ENCODE peak calls at places on chromosomes 1 and 21, in six cellular contexts. G, O, Z, E, X and S are unnamed samples.
A peak's percentile ranks its signal among the peaks of the same experiment; 100 is the strongest.

GRCh38 chr21:32524010-32524719 is 61.2 kb downstream of the TCP10L start:
- DNase-seq in G (no peak), O (peak; percentile 72), Z (no peak), E (no peak), X (no peak), S (no peak)

GRCh38 chr1:35345439-35345981 is 77.0 kb downstream of the ZMYM4 start:
- DNase-seq in G (no peak), O (no peak), Z (no peak), E (no peak), X (no peak), S (no peak)

GRCh38 chr1:76901158-76901767 is 34.0 kb downstream of the ST6GALNAC5 start:
- DNase-seq in G (no peak), O (peak; percentile 50), Z (peak; percentile 44), E (no peak), X (no peak), S (peak; percentile 25)

GRCh38 chr1:46490603-46491499 is 1.2 kb downstream of the DMBX1 start:
- DNase-seq in G (peak; percentile 59), O (no peak), Z (no peak), E (no peak), X (no peak), S (no peak)

GRCh38 chr1:119279441-119280415 is 88.9 kb upstream of the HAO2 start:
- DNase-seq in G (no peak), O (peak; percentile 70), Z (no peak), E (no peak), X (no peak), S (no peak)

GRCh38 chr1:235932090-235932510 is 65.4 kb upstream of the LYST start:
- DNase-seq in G (peak; percentile 84), O (no peak), Z (no peak), E (no peak), X (no peak), S (no peak)

GRCh38 chr1:98221926-98222325 is 301.1 kb upstream of the DPYD start:
- DNase-seq in G (no peak), O (no peak), Z (no peak), E (no peak), X (no peak), S (no peak)

GRCh38 chr1:15994590-15995351 is 9.3 kb upstream of the SRARP start:
- DNase-seq in G (peak; percentile 86), O (peak; percentile 84), Z (peak; percentile 64), E (peak; percentile 11), X (no peak), S (no peak)

GRCh38 chr1:234955107-234955731 is 173.4 kb downstream of the TOMM20 start:
- DNase-seq in G (peak; percentile 87), O (peak; percentile 39), Z (no peak), E (no peak), X (no peak), S (no peak)

GRCh38 chr1:211973541-211973940 is 61.8 kb downstream of the INTS7 start:
- DNase-seq in G (no peak), O (no peak), Z (no peak), E (no peak), X (no peak), S (no peak)

GRCh38 chr1:156160000-156160743 is 6.8 kb downstream of the SEMA4A start:
- DNase-seq in G (no peak), O (no peak), Z (no peak), E (no peak), X (no peak), S (no peak)

GRCh38 chr1:232704694-232705680 is 75.1 kb upstream of the SIPA1L2 start:
- DNase-seq in G (no peak), O (peak; percentile 85), Z (no peak), E (no peak), X (no peak), S (no peak)